ENCODE peak calls at places on chromosomes 11 and 22, in five cellular contexts. One of them, this sample, is unnamed.

GRCh38 chr11:59145534-59145933 is 2.9 kb downstream of the FAM111A start:
- DNase-seq in GM13976: no peak
- DNase-seq in H9: no peak
- DNase-seq in IMR-90: peak; percentile 64
- DNase-seq in stomach: no peak
- DNase-seq in this sample: no peak

GRCh38 chr22:37414288-37414687 is 13.0 kb downstream of the ELFN2 start:
- DNase-seq in GM13976: no peak
- DNase-seq in H9: no peak
- DNase-seq in IMR-90: no peak
- DNase-seq in stomach: no peak
- DNase-seq in this sample: no peak

GRCh38 chr11:17933710-17934109 is 79.1 kb downstream of the SERGEF start:
- DNase-seq in GM13976: no peak
- DNase-seq in H9: no peak
- DNase-seq in IMR-90: no peak
- DNase-seq in stomach: no peak
- DNase-seq in this sample: no peak

GRCh38 chr11:75793966-75794365 is 21.0 kb upstream of the UVRAG start:
- DNase-seq in GM13976: no peak
- DNase-seq in H9: no peak
- DNase-seq in IMR-90: no peak
- DNase-seq in stomach: no peak
- DNase-seq in this sample: no peak

GRCh38 chr11:78860720-78861422 is 286.2 kb upstream of the NARS2 start:
- DNase-seq in GM13976: no peak
- DNase-seq in H9: no peak
- DNase-seq in IMR-90: peak; percentile 35
- DNase-seq in stomach: no peak
- DNase-seq in this sample: no peak

GRCh38 chr22:21807545-21807944 is 59.9 kb downstream of the MAPK1 start:
- DNase-seq in GM13976: no peak
- DNase-seq in H9: no peak
- DNase-seq in IMR-90: peak; percentile 19
- DNase-seq in stomach: no peak
- DNase-seq in this sample: no peak

GRCh38 chr11:128195057-128195751 is 392.2 kb downstream of the ETS1 start:
- DNase-seq in GM13976: no peak
- DNase-seq in H9: no peak
- DNase-seq in IMR-90: no peak
- DNase-seq in stomach: no peak
- DNase-seq in this sample: no peak

GRCh38 chr11:8093931-8094575 is 13.0 kb downstream of the TUB start:
- DNase-seq in GM13976: no peak
- DNase-seq in H9: no peak
- DNase-seq in IMR-90: no peak
- DNase-seq in stomach: peak; percentile 15
- DNase-seq in this sample: no peak

GRCh38 chr11:32569313-32569881 is 14.2 kb upstream of the EIF3M start:
- DNase-seq in GM13976: no peak
- DNase-seq in H9: no peak
- DNase-seq in IMR-90: no peak
- DNase-seq in stomach: no peak
- DNase-seq in this sample: no peak
- TF ChIP-seq CTCF in GM13976: no peak
- TF ChIP-seq CTCF in H9: no peak
- TF ChIP-seq CTCF in IMR-90: no peak
- TF ChIP-seq CTCF in stomach: no peak
- TF ChIP-seq CTCF in this sample: no peak

DNA sequence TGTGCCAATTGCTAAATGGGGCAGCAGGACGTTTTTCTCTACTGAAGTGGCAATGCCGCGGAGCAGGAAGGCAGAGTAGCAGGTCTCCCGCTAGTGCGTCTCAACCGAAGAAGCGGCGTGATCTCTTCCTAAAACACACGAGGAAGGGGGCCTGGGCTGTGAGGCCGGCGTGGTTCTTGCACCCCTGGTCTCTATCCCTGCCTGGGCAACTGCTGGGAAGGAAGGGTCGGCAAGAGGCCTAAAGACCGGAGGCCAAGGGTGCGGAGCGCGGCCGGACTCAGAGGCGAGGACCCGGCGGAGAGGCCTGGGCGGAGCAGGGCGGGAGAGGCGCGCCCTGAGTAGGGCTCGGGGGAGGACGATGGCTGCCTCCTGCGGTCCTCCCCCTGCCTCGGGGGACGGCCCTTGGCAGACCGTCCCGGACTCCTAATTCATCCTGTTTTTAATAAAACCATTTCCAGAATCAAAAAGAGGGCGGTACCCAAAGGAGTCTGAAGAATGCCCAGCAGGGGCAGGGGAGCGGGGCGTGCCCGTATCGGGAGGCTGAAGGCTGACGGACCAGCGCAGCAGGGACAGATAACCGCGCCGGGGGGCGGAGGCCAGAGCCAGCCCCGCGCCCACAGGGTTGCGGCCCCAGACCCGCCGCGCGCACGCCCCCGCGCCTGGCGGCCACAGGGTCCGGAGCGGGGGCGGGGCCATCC is 559 bp upstream of the APLP2 start:
- DNase-seq in GM13976: no peak
- DNase-seq in H9: peak; percentile 63
- DNase-seq in IMR-90: peak; percentile 80
- DNase-seq in stomach: peak; percentile 47
- DNase-seq in this sample: no peak
- TF ChIP-seq CTCF in GM13976: no peak
- TF ChIP-seq CTCF in H9: peak; percentile 16
- TF ChIP-seq CTCF in IMR-90: peak; percentile 12
- TF ChIP-seq CTCF in stomach: no peak
- TF ChIP-seq CTCF in this sample: no peak

GRCh38 chr22:43782448-43782847 is 29.7 kb downstream of the EFCAB6 start:
- DNase-seq in GM13976: no peak
- DNase-seq in H9: no peak
- DNase-seq in IMR-90: peak; percentile 40
- DNase-seq in stomach: no peak
- DNase-seq in this sample: no peak

GRCh38 chr22:43789452-43789851 is 22.7 kb downstream of the EFCAB6 start:
- DNase-seq in GM13976: no peak
- DNase-seq in H9: no peak
- DNase-seq in IMR-90: peak; percentile 99
- DNase-seq in stomach: no peak
- DNase-seq in this sample: no peak

GRCh38 chr22:43783777-43784176 is 28.3 kb downstream of the EFCAB6 start:
- DNase-seq in GM13976: no peak
- DNase-seq in H9: no peak
- DNase-seq in IMR-90: no peak
- DNase-seq in stomach: no peak
- DNase-seq in this sample: no peak
- TF ChIP-seq CTCF in GM13976: no peak
- TF ChIP-seq CTCF in H9: peak; percentile 58
- TF ChIP-seq CTCF in IMR-90: peak; percentile 6
- TF ChIP-seq CTCF in stomach: no peak
- TF ChIP-seq CTCF in this sample: no peak

DNA sequence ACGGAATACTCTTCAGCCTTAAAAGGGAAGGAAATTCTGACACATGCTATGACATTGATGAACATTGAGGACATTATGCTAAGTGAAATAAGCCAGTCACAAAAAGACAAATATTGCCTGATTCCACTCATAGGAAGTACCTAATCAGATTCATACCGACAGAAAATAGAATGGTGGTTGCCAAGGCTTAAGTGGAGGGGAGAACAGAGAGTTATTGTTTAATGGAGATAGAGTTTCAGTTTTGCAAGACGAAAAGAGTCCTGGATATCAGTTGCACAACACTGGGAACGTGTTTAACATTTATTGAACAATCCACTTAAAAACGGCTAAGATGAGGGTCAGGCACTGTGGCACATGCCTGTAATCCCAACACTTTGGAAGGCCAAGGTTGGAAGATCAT is 45.6 kb upstream of the HIPK3 start:
- DNase-seq in GM13976: no peak
- DNase-seq in H9: no peak
- DNase-seq in IMR-90: no peak
- DNase-seq in stomach: no peak
- DNase-seq in this sample: no peak
- TF ChIP-seq CTCF in GM13976: no peak
- TF ChIP-seq CTCF in H9: no peak
- TF ChIP-seq CTCF in IMR-90: no peak
- TF ChIP-seq CTCF in stomach: no peak
- TF ChIP-seq CTCF in this sample: no peak

GRCh38 chr11:62439785-62440602 is 21.2 kb downstream of the SCGB1A1 start:
- DNase-seq in GM13976: no peak
- DNase-seq in H9: no peak
- DNase-seq in IMR-90: peak; percentile 77
- DNase-seq in stomach: no peak
- DNase-seq in this sample: no peak
- TF ChIP-seq CTCF in GM13976: no peak
- TF ChIP-seq CTCF in H9: no peak
- TF ChIP-seq CTCF in IMR-90: peak; percentile 13
- TF ChIP-seq CTCF in stomach: no peak
- TF ChIP-seq CTCF in this sample: no peak

GRCh38 chr11:11871991-11872401 is 30.2 kb downstream of the USP47 start:
- DNase-seq in GM13976: no peak
- DNase-seq in H9: no peak
- DNase-seq in IMR-90: no peak
- DNase-seq in stomach: no peak
- DNase-seq in this sample: no peak

GRCh38 chr11:11880179-11880578 is 38.4 kb downstream of the USP47 start:
- DNase-seq in GM13976: no peak
- DNase-seq in H9: no peak
- DNase-seq in IMR-90: no peak
- DNase-seq in stomach: no peak
- DNase-seq in this sample: no peak

GRCh38 chr11:11876458-11876857 is 34.7 kb downstream of the USP47 start:
- DNase-seq in GM13976: no peak
- DNase-seq in H9: peak; percentile 50
- DNase-seq in IMR-90: no peak
- DNase-seq in stomach: no peak
- DNase-seq in this sample: no peak
- TF ChIP-seq CTCF in GM13976: no peak
- TF ChIP-seq CTCF in H9: peak; percentile 63
- TF ChIP-seq CTCF in IMR-90: no peak
- TF ChIP-seq CTCF in stomach: no peak
- TF ChIP-seq CTCF in this sample: peak; percentile 10

GRCh38 chr11:134823970-134824369 is 411.9 kb upstream of the B3GAT1 start:
- DNase-seq in GM13976: no peak
- DNase-seq in H9: no peak
- DNase-seq in IMR-90: no peak
- DNase-seq in stomach: no peak
- DNase-seq in this sample: no peak

GRCh38 chr11:134818531-134818930 is 406.5 kb upstream of the B3GAT1 start:
- DNase-seq in GM13976: no peak
- DNase-seq in H9: peak; percentile 66
- DNase-seq in IMR-90: no peak
- DNase-seq in stomach: no peak
- DNase-seq in this sample: no peak

GRCh38 chr11:134822930-134823329 is 410.9 kb upstream of the B3GAT1 start:
- DNase-seq in GM13976: no peak
- DNase-seq in H9: no peak
- DNase-seq in IMR-90: no peak
- DNase-seq in stomach: no peak
- DNase-seq in this sample: no peak

GRCh38 chr11:134819026-134819425 is 407.0 kb upstream of the B3GAT1 start:
- DNase-seq in GM13976: no peak
- DNase-seq in H9: peak; percentile 65
- DNase-seq in IMR-90: no peak
- DNase-seq in stomach: no peak
- DNase-seq in this sample: no peak

DNA sequence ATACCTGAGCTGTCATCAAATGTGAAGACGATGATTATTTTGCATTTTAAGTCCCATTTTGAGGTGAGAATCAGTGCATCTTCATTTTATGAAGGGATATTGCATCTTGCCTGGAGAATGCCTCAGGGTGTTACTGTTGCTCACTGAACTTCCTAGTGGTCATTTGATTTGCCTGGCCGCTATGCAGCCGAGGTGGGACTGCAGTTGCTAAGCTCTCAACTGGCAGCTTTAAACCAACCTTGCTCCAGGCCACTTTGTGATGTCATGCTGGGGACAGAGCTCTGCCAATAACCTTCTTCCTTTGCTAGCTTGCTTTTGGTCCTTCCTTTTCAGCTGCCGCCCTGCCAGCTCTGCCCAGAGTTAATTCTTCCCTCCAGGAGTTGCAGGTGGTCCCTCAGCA is 409.4 kb upstream of the B3GAT1 start:
- DNase-seq in GM13976: no peak
- DNase-seq in H9: peak; percentile 32
- DNase-seq in IMR-90: no peak
- DNase-seq in stomach: no peak
- DNase-seq in this sample: no peak
- TF ChIP-seq CTCF in GM13976: no peak
- TF ChIP-seq CTCF in H9: no peak
- TF ChIP-seq CTCF in IMR-90: no peak
- TF ChIP-seq CTCF in stomach: no peak
- TF ChIP-seq CTCF in this sample: no peak

DNA sequence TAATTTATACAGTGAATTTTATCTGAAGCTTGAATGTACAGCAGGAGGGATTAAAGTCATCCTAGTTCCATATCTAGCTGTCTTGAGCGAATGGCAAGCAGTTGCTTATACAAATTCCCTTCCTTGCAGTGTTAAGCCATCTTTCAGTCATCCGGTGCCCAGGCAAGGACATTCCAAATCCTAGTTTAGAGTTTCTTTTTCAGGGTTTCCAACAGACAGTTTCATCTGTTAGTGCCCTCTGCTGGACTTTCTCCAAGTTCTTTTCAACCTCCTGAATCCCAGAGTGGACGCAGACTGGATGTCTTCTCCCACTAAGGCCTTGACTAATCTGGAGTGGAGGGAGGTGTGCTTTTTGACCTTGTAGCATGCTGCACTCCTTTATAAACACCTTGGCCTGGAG is 45.4 kb downstream of the GRAMD1B start:
- DNase-seq in GM13976: no peak
- DNase-seq in H9: no peak
- DNase-seq in IMR-90: peak; percentile 57
- DNase-seq in stomach: no peak
- DNase-seq in this sample: no peak
- TF ChIP-seq CTCF in GM13976: no peak
- TF ChIP-seq CTCF in H9: peak; percentile 66
- TF ChIP-seq CTCF in IMR-90: peak; percentile 32
- TF ChIP-seq CTCF in stomach: no peak
- TF ChIP-seq CTCF in this sample: peak; percentile 16

DNA sequence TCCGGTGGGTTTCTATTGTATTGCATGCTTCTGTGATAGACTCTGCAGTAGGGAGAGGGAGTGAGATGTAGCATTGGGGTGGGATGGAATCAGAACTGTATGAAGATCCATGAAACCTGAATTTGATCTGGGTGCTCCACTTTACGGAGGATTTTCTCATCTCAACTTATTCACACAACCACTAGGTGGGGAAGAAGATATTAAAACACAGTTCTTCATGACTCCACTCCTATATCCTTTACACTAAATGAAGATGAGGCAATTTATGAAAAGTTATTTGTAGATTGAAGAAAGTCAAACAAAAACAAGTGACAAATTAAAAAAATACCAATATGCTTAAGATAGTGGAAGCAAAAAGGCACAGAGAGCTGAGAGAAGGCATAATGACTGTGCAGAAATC is 92.6 kb upstream of the PDGFD start:
- DNase-seq in GM13976: no peak
- DNase-seq in H9: no peak
- DNase-seq in IMR-90: peak; percentile 13
- DNase-seq in stomach: no peak
- DNase-seq in this sample: no peak
- TF ChIP-seq CTCF in GM13976: no peak
- TF ChIP-seq CTCF in H9: peak; percentile 50
- TF ChIP-seq CTCF in IMR-90: peak; percentile 24
- TF ChIP-seq CTCF in stomach: no peak
- TF ChIP-seq CTCF in this sample: no peak

This sample was measured in GM10248.